ENCODE peak calls at places on chromosomes 13 and 19, in five cellular contexts. One of them, this sample, is unnamed.

GRCh38 chr13:103140001-103140671 is 73.9 kb upstream of the SLC10A2 start:
- DNase-seq in fibroblast of lung: peak
- DNase-seq in lung: no peak
- DNase-seq in AG04450: no peak
- DNase-seq in AG04449: no peak
- DNase-seq in this sample: no peak

GRCh38 chr19:50833117-50833801 is at the start of gene KLK15:
- DNase-seq in fibroblast of lung: no peak
- DNase-seq in lung: no peak
- DNase-seq in AG04450: no peak
- DNase-seq in AG04449: no peak
- DNase-seq in this sample: no peak

GRCh38 chr13:58933475-58933874 is 1230.3 kb downstream of the DIAPH3 start:
- DNase-seq in fibroblast of lung: no peak
- DNase-seq in lung: no peak
- DNase-seq in AG04450: no peak
- DNase-seq in AG04449: no peak
- DNase-seq in this sample: no peak

GRCh38 chr19:6378036-6378435 is 2.3 kb upstream of the PSPN start:
- DNase-seq in fibroblast of lung: no peak
- DNase-seq in lung: no peak
- DNase-seq in AG04450: peak
- DNase-seq in AG04449: peak
- DNase-seq in this sample: peak

GRCh38 chr19:21604351-21604926 is 99.0 kb downstream of the ZNF429 start:
- DNase-seq in fibroblast of lung: peak
- DNase-seq in lung: no peak
- DNase-seq in AG04450: no peak
- DNase-seq in AG04449: no peak
- DNase-seq in this sample: peak

GRCh38 chr13:61413572-61413971 is 2.1 kb downstream of the PCDH20 start:
- DNase-seq in fibroblast of lung: no peak
- DNase-seq in lung: no peak
- DNase-seq in AG04450: no peak
- DNase-seq in AG04449: no peak
- DNase-seq in this sample: no peak

GRCh38 chr19:5480427-5480836 is 25.2 kb downstream of the ZNRF4 start:
- DNase-seq in fibroblast of lung: peak
- DNase-seq in lung: no peak
- DNase-seq in AG04450: no peak
- DNase-seq in AG04449: no peak
- DNase-seq in this sample: no peak

GRCh38 chr19:12800873-12801465 is 631 bp downstream of the PRDX2 start:
- DNase-seq in fibroblast of lung: no peak
- DNase-seq in lung: no peak
- DNase-seq in AG04450: no peak
- DNase-seq in AG04449: no peak
- DNase-seq in this sample: no peak

GRCh38 chr13:20371825-20372224 is 139.7 kb upstream of the GJB6 start:
- DNase-seq in fibroblast of lung: no peak
- DNase-seq in lung: no peak
- DNase-seq in AG04450: no peak
- DNase-seq in AG04449: no peak
- DNase-seq in this sample: no peak

GRCh38 chr13:31121327-31122140 is 40.2 kb downstream of the HSPH1 start:
- DNase-seq in fibroblast of lung: peak
- DNase-seq in lung: peak
- DNase-seq in AG04450: no peak
- DNase-seq in AG04449: no peak
- DNase-seq in this sample: no peak

GRCh38 chr13:85993567-85993966 is 194.3 kb upstream of the SLITRK6 start:
- DNase-seq in fibroblast of lung: no peak
- DNase-seq in lung: no peak
- DNase-seq in AG04450: no peak
- DNase-seq in AG04449: no peak
- DNase-seq in this sample: no peak

GRCh38 chr19:41218615-41219507 is at the start of gene AXL:
- DNase-seq in fibroblast of lung: peak
- DNase-seq in lung: peak
- DNase-seq in AG04450: no peak
- DNase-seq in AG04449: peak
- DNase-seq in this sample: peak

DNA sequence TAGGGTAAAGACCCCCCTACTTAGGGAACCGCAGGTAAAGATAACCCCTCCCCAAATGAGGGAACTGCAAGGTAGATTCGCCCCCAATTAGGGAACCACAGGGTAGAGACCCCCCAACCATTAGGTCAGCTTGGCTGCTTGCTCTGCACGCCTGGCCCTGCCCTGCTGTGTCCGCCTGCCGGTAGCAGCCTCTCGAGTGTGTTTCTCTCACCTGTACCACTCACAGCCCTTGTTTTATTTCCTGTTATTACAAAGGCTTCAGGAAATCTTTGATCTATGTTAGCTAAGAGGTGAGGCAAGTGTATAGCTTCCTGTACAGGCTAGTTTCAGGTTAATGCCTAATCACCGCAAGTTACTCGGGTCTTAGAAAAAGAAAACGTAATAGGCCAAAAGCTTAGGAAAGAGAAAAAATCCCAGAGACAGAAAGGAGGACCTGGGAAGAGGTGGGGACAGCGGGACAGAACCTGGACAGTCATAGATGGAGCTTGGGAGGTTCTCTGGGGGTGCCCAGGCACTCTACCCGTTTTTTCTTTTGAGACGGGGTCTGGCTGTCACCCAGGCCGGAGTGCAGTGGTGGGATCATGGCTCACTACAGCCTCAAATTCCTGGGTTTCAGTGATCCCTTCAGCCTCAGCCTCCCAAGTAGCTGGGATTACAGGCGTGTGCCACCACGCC is 23.1 kb upstream of the EIF3G start:
- DNase-seq in fibroblast of lung: no peak
- DNase-seq in lung: no peak
- DNase-seq in AG04450: no peak
- DNase-seq in AG04449: no peak
- DNase-seq in this sample: no peak
- TF ChIP-seq CTCF in fibroblast of lung: no peak
- TF ChIP-seq CTCF in lung: no peak
- TF ChIP-seq CTCF in AG04450: no peak
- TF ChIP-seq CTCF in AG04449: no peak
- TF ChIP-seq CTCF in this sample: no peak

GRCh38 chr13:27177852-27178251 is 6.2 kb upstream of the USP12 start:
- DNase-seq in fibroblast of lung: no peak
- DNase-seq in lung: no peak
- DNase-seq in AG04450: no peak
- DNase-seq in AG04449: no peak
- DNase-seq in this sample: no peak
- TF ChIP-seq CTCF in fibroblast of lung: no peak
- TF ChIP-seq CTCF in lung: no peak
- TF ChIP-seq CTCF in AG04450: no peak
- TF ChIP-seq CTCF in AG04449: no peak
- TF ChIP-seq CTCF in this sample: peak

GRCh38 chr19:27773318-27774094 is 1439.4 kb downstream of the UQCRFS1 start:
- DNase-seq in fibroblast of lung: no peak
- DNase-seq in lung: no peak
- DNase-seq in AG04450: no peak
- DNase-seq in AG04449: no peak
- DNase-seq in this sample: no peak

GRCh38 chr19:27774337-27774736 is 1438.6 kb downstream of the UQCRFS1 start:
- DNase-seq in fibroblast of lung: no peak
- DNase-seq in lung: no peak
- DNase-seq in AG04450: no peak
- DNase-seq in AG04449: no peak
- DNase-seq in this sample: no peak

GRCh38 chr19:27776020-27776419 is 1436.9 kb downstream of the UQCRFS1 start:
- DNase-seq in fibroblast of lung: peak
- DNase-seq in lung: no peak
- DNase-seq in AG04450: no peak
- DNase-seq in AG04449: no peak
- DNase-seq in this sample: peak

GRCh38 chr19:27775395-27775794 is 1437.6 kb downstream of the UQCRFS1 start:
- DNase-seq in fibroblast of lung: no peak
- DNase-seq in lung: no peak
- DNase-seq in AG04450: no peak
- DNase-seq in AG04449: no peak
- DNase-seq in this sample: no peak

GRCh38 chr19:27774827-27775226 is 1438.1 kb downstream of the UQCRFS1 start:
- DNase-seq in fibroblast of lung: no peak
- DNase-seq in lung: no peak
- DNase-seq in AG04450: no peak
- DNase-seq in AG04449: no peak
- DNase-seq in this sample: peak
- TF ChIP-seq CTCF in fibroblast of lung: peak
- TF ChIP-seq CTCF in lung: no peak
- TF ChIP-seq CTCF in AG04450: peak
- TF ChIP-seq CTCF in AG04449: peak
- TF ChIP-seq CTCF in this sample: peak

DNA sequence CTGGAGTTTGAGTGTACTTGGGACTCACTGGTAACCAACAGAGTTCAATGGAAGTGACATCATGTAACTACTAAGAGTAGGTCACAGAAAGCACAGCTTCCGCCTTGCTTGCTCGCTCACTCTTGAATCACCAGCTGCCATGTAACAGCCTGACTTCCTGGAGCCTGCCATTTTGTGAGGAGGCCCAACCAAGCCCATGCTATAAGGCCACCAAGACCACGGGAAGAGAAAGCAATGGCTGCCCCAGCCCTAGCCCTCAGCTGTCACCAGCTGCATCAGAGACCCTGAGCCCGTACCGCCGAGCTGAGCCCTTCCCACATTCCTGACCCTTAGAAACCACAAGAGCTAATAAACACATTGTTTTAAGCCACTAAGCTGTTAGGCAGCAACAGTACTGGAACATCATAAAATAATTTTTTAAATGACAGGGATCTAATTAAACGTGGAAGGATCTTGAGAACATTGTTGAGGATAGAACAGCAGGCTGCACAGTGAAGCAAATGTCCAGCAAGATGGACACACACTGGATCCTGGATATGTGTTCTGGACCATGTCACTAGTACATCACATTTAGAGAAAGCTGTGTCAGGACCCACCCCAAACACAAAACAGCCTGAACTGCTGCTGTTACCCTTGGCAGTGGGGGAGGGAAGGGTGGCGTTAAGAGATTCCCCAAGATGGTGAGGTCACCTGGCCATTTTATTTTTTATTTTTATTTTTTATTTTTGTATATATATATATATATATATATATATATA is 21.7 kb upstream of the LDLR start:
- DNase-seq in fibroblast of lung: no peak
- DNase-seq in lung: no peak
- DNase-seq in AG04450: no peak
- DNase-seq in AG04449: no peak
- DNase-seq in this sample: peak
- TF ChIP-seq CTCF in fibroblast of lung: no peak
- TF ChIP-seq CTCF in lung: no peak
- TF ChIP-seq CTCF in AG04450: no peak
- TF ChIP-seq CTCF in AG04449: no peak
- TF ChIP-seq CTCF in this sample: no peak

GRCh38 chr13:92175330-92175729 is 776.9 kb downstream of the GPC5 start:
- DNase-seq in fibroblast of lung: peak
- DNase-seq in lung: no peak
- DNase-seq in AG04450: peak
- DNase-seq in AG04449: no peak
- DNase-seq in this sample: no peak
- TF ChIP-seq CTCF in fibroblast of lung: peak
- TF ChIP-seq CTCF in lung: no peak
- TF ChIP-seq CTCF in AG04450: peak
- TF ChIP-seq CTCF in AG04449: no peak
- TF ChIP-seq CTCF in this sample: peak

GRCh38 chr13:113187263-113187669 is 21.2 kb downstream of the PCID2 start:
- DNase-seq in fibroblast of lung: peak
- DNase-seq in lung: peak
- DNase-seq in AG04450: peak
- DNase-seq in AG04449: peak
- DNase-seq in this sample: peak
- TF ChIP-seq CTCF in fibroblast of lung: no peak
- TF ChIP-seq CTCF in lung: no peak
- TF ChIP-seq CTCF in AG04450: no peak
- TF ChIP-seq CTCF in AG04449: no peak
- TF ChIP-seq CTCF in this sample: peak

GRCh38 chr19:48616491-48617056 is 1.7 kb upstream of the FAM83E start:
- DNase-seq in fibroblast of lung: no peak
- DNase-seq in lung: no peak
- DNase-seq in AG04450: no peak
- DNase-seq in AG04449: no peak
- DNase-seq in this sample: no peak

GRCh38 chr19:48613852-48614435 is 932 bp downstream of the FAM83E start:
- DNase-seq in fibroblast of lung: no peak
- DNase-seq in lung: no peak
- DNase-seq in AG04450: no peak
- DNase-seq in AG04449: no peak
- DNase-seq in this sample: no peak

GRCh38 chr19:48614436-48615144 is at the start of gene FAM83E:
- DNase-seq in fibroblast of lung: no peak
- DNase-seq in lung: peak
- DNase-seq in AG04450: no peak
- DNase-seq in AG04449: no peak
- DNase-seq in this sample: no peak

GRCh38 chr19:48616041-48616436 is 1.2 kb upstream of the FAM83E start:
- DNase-seq in fibroblast of lung: no peak
- DNase-seq in lung: no peak
- DNase-seq in AG04450: no peak
- DNase-seq in AG04449: no peak
- DNase-seq in this sample: no peak

GRCh38 chr19:48615145-48616040 is 517 bp upstream of the FAM83E start:
- DNase-seq in fibroblast of lung: no peak
- DNase-seq in lung: no peak
- DNase-seq in AG04450: no peak
- DNase-seq in AG04449: no peak
- DNase-seq in this sample: no peak
- TF ChIP-seq CTCF in fibroblast of lung: no peak
- TF ChIP-seq CTCF in lung: no peak
- TF ChIP-seq CTCF in AG04450: no peak
- TF ChIP-seq CTCF in AG04449: no peak
- TF ChIP-seq CTCF in this sample: no peak

GRCh38 chr13:46731535-46731934 is 65.4 kb downstream of the ESD start:
- DNase-seq in fibroblast of lung: no peak
- DNase-seq in lung: no peak
- DNase-seq in AG04450: no peak
- DNase-seq in AG04449: no peak
- DNase-seq in this sample: no peak

GRCh38 chr13:46728777-46729176 is 68.2 kb downstream of the ESD start:
- DNase-seq in fibroblast of lung: peak
- DNase-seq in lung: no peak
- DNase-seq in AG04450: no peak
- DNase-seq in AG04449: no peak
- DNase-seq in this sample: no peak

GRCh38 chr13:46721054-46721453 is 75.9 kb downstream of the ESD start:
- DNase-seq in fibroblast of lung: peak
- DNase-seq in lung: no peak
- DNase-seq in AG04450: peak
- DNase-seq in AG04449: no peak
- DNase-seq in this sample: peak

DNA sequence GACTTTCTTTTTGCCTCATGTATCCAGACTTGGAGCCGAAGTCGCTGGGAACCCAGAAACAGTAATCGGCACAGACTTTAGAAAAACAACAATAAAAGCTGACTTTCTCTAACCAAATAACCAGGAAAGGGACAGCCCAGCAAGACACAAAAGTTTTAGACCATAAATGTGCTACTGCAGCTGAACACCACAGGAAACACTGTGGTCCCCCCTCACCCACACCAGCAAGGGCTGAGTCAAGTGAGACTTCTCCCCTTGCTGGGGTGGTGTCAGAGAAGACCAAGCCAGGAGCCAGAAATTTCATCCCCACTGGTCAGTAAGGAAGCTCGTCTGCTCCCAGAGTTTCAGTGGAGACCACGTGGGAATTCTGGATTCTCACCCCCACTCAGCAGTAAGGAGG is 70.6 kb downstream of the ESD start:
- DNase-seq in fibroblast of lung: no peak
- DNase-seq in lung: no peak
- DNase-seq in AG04450: no peak
- DNase-seq in AG04449: no peak
- DNase-seq in this sample: no peak
- TF ChIP-seq CTCF in fibroblast of lung: no peak
- TF ChIP-seq CTCF in lung: no peak
- TF ChIP-seq CTCF in AG04450: no peak
- TF ChIP-seq CTCF in AG04449: no peak
- TF ChIP-seq CTCF in this sample: no peak

This sample was measured in HFFc6.